ENCODE peak calls at places on chromosomes 16 and 17, in eight cellular contexts. One of them, this sample, is unnamed.

GRCh38 chr16:12433691-12434390 is 369.8 kb downstream of the CPPED1 start:
- DNase-seq in CD8-positive, alpha-beta T cell: no peak
- DNase-seq in NCI-H1417: no peak
- DNase-seq in DMS 273 treated with DMSO at 0.1 percent for 48 hours: no peak
- DNase-seq in mucosa of gallbladder: no peak
- DNase-seq in GM03348: no peak
- DNase-seq in PC-9: no peak
- DNase-seq in neural crest cell: no peak
- DNase-seq in this sample: no peak

GRCh38 chr16:15647615-15648014 is 2.4 kb upstream of the NDE1 start:
- DNase-seq in CD8-positive, alpha-beta T cell: no peak
- DNase-seq in NCI-H1417: no peak
- DNase-seq in DMS 273 treated with DMSO at 0.1 percent for 48 hours: no peak
- DNase-seq in mucosa of gallbladder: no peak
- DNase-seq in GM03348: no peak
- DNase-seq in PC-9: no peak
- DNase-seq in neural crest cell: no peak
- DNase-seq in this sample: no peak

GRCh38 chr17:30336369-30337171 is 2.7 kb upstream of the TMIGD1 start:
- DNase-seq in CD8-positive, alpha-beta T cell: peak; percentile 55
- DNase-seq in NCI-H1417: peak; percentile 67
- DNase-seq in DMS 273 treated with DMSO at 0.1 percent for 48 hours: peak; percentile 71
- DNase-seq in mucosa of gallbladder: no peak
- DNase-seq in GM03348: peak; percentile 41
- DNase-seq in PC-9: peak; percentile 45
- DNase-seq in neural crest cell: peak; percentile 37
- DNase-seq in this sample: peak; percentile 33

GRCh38 chr17:10265100-10265810 is 66.8 kb upstream of the GAS7 start:
- DNase-seq in CD8-positive, alpha-beta T cell: no peak
- DNase-seq in NCI-H1417: no peak
- DNase-seq in DMS 273 treated with DMSO at 0.1 percent for 48 hours: no peak
- DNase-seq in mucosa of gallbladder: no peak
- DNase-seq in GM03348: peak; percentile 82
- DNase-seq in PC-9: no peak
- DNase-seq in neural crest cell: no peak
- DNase-seq in this sample: peak; percentile 20

GRCh38 chr17:34424814-34425490 is 61.9 kb upstream of the CCL1 start:
- DNase-seq in CD8-positive, alpha-beta T cell: no peak
- DNase-seq in NCI-H1417: no peak
- DNase-seq in DMS 273 treated with DMSO at 0.1 percent for 48 hours: no peak
- DNase-seq in mucosa of gallbladder: no peak
- DNase-seq in GM03348: no peak
- DNase-seq in PC-9: no peak
- DNase-seq in neural crest cell: no peak
- DNase-seq in this sample: no peak

GRCh38 chr16:57669476-57670162 is 1.5 kb downstream of the ADGRG3 start:
- DNase-seq in CD8-positive, alpha-beta T cell: no peak
- DNase-seq in NCI-H1417: no peak
- DNase-seq in DMS 273 treated with DMSO at 0.1 percent for 48 hours: no peak
- DNase-seq in mucosa of gallbladder: no peak
- DNase-seq in GM03348: no peak
- DNase-seq in PC-9: no peak
- DNase-seq in neural crest cell: no peak
- DNase-seq in this sample: no peak

GRCh38 chr17:37107406-37108083 is 158.8 kb downstream of the AATF start:
- DNase-seq in CD8-positive, alpha-beta T cell: no peak
- DNase-seq in NCI-H1417: no peak
- DNase-seq in DMS 273 treated with DMSO at 0.1 percent for 48 hours: no peak
- DNase-seq in mucosa of gallbladder: peak; percentile 48
- DNase-seq in GM03348: peak; percentile 37
- DNase-seq in PC-9: no peak
- DNase-seq in neural crest cell: no peak
- DNase-seq in this sample: no peak

GRCh38 chr16:1183235-1183907 is 30.5 kb downstream of the CACNA1H start:
- DNase-seq in CD8-positive, alpha-beta T cell: no peak
- DNase-seq in NCI-H1417: peak; percentile 96
- DNase-seq in DMS 273 treated with DMSO at 0.1 percent for 48 hours: no peak
- DNase-seq in mucosa of gallbladder: peak; percentile 71
- DNase-seq in GM03348: peak; percentile 83
- DNase-seq in PC-9: no peak
- DNase-seq in neural crest cell: peak; percentile 43
- DNase-seq in this sample: no peak

GRCh38 chr16:87662254-87663204 is 60.2 kb downstream of the JPH3 start:
- DNase-seq in CD8-positive, alpha-beta T cell: no peak
- DNase-seq in NCI-H1417: no peak
- DNase-seq in DMS 273 treated with DMSO at 0.1 percent for 48 hours: no peak
- DNase-seq in mucosa of gallbladder: no peak
- DNase-seq in GM03348: no peak
- DNase-seq in PC-9: no peak
- DNase-seq in neural crest cell: no peak
- DNase-seq in this sample: no peak

GRCh38 chr17:3697157-3697515 is 1.2 kb upstream of the P2RX5 start:
- DNase-seq in CD8-positive, alpha-beta T cell: no peak
- DNase-seq in NCI-H1417: no peak
- DNase-seq in DMS 273 treated with DMSO at 0.1 percent for 48 hours: no peak
- DNase-seq in mucosa of gallbladder: no peak
- DNase-seq in GM03348: no peak
- DNase-seq in PC-9: no peak
- DNase-seq in neural crest cell: no peak
- DNase-seq in this sample: no peak

GRCh38 chr16:15704545-15704987 is 54.5 kb downstream of the NDE1 start:
- DNase-seq in CD8-positive, alpha-beta T cell: peak; percentile 66
- DNase-seq in NCI-H1417: peak; percentile 48
- DNase-seq in DMS 273 treated with DMSO at 0.1 percent for 48 hours: no peak
- DNase-seq in mucosa of gallbladder: peak; percentile 72
- DNase-seq in GM03348: peak; percentile 90
- DNase-seq in PC-9: no peak
- DNase-seq in neural crest cell: peak; percentile 91
- DNase-seq in this sample: peak; percentile 33

GRCh38 chr17:4672726-4673125 is 31.2 kb downstream of the PELP1 start:
- DNase-seq in CD8-positive, alpha-beta T cell: no peak
- DNase-seq in NCI-H1417: no peak
- DNase-seq in DMS 273 treated with DMSO at 0.1 percent for 48 hours: no peak
- DNase-seq in mucosa of gallbladder: no peak
- DNase-seq in GM03348: no peak
- DNase-seq in PC-9: no peak
- DNase-seq in neural crest cell: no peak
- DNase-seq in this sample: no peak

This sample was measured in stimulated activated naive B cell treated with anti-CD40 and anti-IgM and Interleukin-4, amounts not matched to agents 10 μg/mL and 1 μg/mL and 100 μg/mL, for 72 hours.